ENCODE peak calls at places on chromosomes 6 and 20, in ten cellular contexts. G, I, K, Z, R, S, B, L, F and U are unnamed samples. For H3K4me1, the result is how much of the 10 kb centered on the place peaks cover.

GRCh38 chr6:134529921-134530320 is 212.0 kb upstream of the SGK1 start:
- DNase-seq in G (no peak), K (no peak), B (no peak), R (peak), Z (no peak), L (no peak), F (no peak), S (no peak), I (no peak), U (no peak)

GRCh38 chr6:106553440-106553839 is 75.9 kb downstream of the RTN4IP1 start:
- DNase-seq in R (no peak), B (no peak), F (no peak), L (no peak), K (no peak), G (no peak), I (no peak), Z (no peak), S (no peak), U (no peak)

GRCh38 chr6:57265755-57266221 is 43.7 kb upstream of the RAB23 start:
- DNase-seq in S (no peak), B (no peak), Z (no peak), R (no peak), K (no peak), I (no peak), F (no peak), L (no peak), G (no peak), U (no peak)

GRCh38 chr6:82246802-82247633 is 526 bp downstream of the IBTK start:
- DNase-seq in G (no peak), B (peak), S (peak), I (peak), K (no peak), F (peak), Z (no peak), L (peak), R (peak), U (peak)

GRCh38 chr6:99330159-99330558 is 19.3 kb downstream of the FAXC start:
- DNase-seq in Z (peak), S (peak), F (peak), B (no peak), R (peak), K (no peak), L (peak), G (peak), I (peak), U (peak)

GRCh38 chr20:50820515-50821256 is 25.8 kb downstream of the BCAS4 start:
- DNase-seq in B (no peak), R (no peak), F (no peak), G (no peak), L (no peak), I (no peak), K (no peak), S (no peak), Z (no peak), U (no peak)

GRCh38 chr20:37902504-37903313 is at the start of gene VSTM2L:
- DNase-seq in L (no peak), B (peak), Z (no peak), S (no peak), K (no peak), F (no peak), R (no peak), G (no peak), I (peak), U (no peak)

GRCh38 chr6:132286298-132287019 is 114.8 kb downstream of the MOXD1 start:
- DNase-seq in L (no peak), B (no peak), I (no peak), G (no peak), Z (no peak), S (no peak), K (no peak), R (no peak), F (peak), U (no peak)

GRCh38 chr6:128882991-128883571 is at the start of gene LAMA2:
- DNase-seq in Z (no peak), S (no peak), G (no peak), K (no peak), B (peak), R (no peak), I (peak), F (peak), L (peak), U (peak)

GRCh38 chr6:83917001-83917400 is 57.5 kb downstream of the CYB5R4 start:
- DNase-seq in L (no peak), B (no peak), R (no peak), G (no peak), K (no peak), F (no peak), S (no peak), I (no peak), Z (no peak), U (peak)

GRCh38 chr6:1636971-1637871 is 27.5 kb downstream of the FOXC1 start:
- DNase-seq in R (no peak), Z (no peak), I (no peak), B (peak), L (no peak), G (no peak), S (no peak), K (no peak), F (no peak), U (no peak)

GRCh38 chr6:84618046-84618752 is 146.2 kb downstream of the TBX18 start:
- DNase-seq in Z (no peak), S (no peak), I (no peak), G (no peak), K (no peak), R (no peak), B (no peak), L (no peak), F (no peak), U (no peak)

GRCh38 chr6:12119085-12119588 is 107.0 kb downstream of the HIVEP1 start:
- DNase-seq in L (no peak), B (no peak), Z (peak), G (peak), I (no peak), S (no peak), F (peak), K (no peak), R (peak), U (no peak)

GRCh38 chr20:22623211-22623610 is 38.8 kb upstream of the FOXA2 start:
- DNase-seq in G (no peak), I (no peak), S (peak), R (peak), Z (no peak), K (no peak), B (no peak), L (no peak), F (no peak), U (peak)

GRCh38 chr20:48163521-48163920 is 378.2 kb upstream of the SULF2 start:
- DNase-seq in I (no peak), G (no peak), B (no peak), S (no peak), Z (no peak), K (no peak), R (peak), F (no peak), L (no peak), U (no peak)

DNA sequence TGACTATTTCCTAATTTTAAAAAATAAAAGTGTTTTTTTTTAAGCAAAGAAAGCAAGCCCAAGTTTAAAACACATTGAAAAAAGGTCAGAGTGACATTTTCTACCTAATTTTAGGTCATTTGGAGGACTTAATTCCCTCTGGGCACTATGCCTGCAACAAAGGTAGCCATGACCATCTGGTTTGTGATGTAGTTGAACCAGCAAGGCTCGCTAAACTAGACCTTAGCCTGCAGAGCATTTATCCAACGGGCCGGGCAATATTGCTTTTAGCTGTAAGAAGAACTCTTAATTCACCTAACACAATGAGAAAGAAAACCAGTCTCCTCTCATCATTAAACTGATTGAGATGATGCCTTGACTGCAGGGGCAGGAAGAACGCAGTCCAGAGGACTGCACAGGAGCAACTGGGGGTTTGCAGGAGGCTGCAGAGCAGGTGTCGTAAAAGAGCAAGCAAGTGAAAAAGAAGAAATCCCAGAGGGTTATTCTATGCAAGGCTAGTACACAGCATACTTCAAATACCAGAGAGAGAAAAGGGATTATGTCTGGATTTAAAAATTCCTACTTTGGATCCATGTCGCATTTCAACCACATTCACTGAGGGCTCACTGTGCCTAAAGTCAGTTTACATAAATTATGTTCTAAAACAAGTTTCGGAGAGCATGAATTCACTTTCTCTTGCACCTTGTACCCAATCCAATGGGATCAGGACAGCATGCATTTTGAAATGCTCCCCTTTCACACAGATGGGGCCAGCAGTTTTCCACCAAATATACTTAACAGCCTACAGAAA is 12.8 kb downstream of the TRAF3IP2 start:
- DNase-seq in Z (no peak), R (peak), S (no peak), K (no peak), F (no peak), I (no peak), B (no peak), L (no peak), G (no peak), U (peak)
- H3K4me3 ChIP-seq in Z (no peak), R (no peak), S (no peak), K (no peak), F (no peak), I (no peak), B (no peak), L (no peak), G (no peak), U (no peak)

GRCh38 chr20:61737812-61738443 is 327.8 kb downstream of the TAF4 start:
- DNase-seq in I (no peak), G (no peak), K (no peak), F (no peak), L (no peak), R (no peak), Z (no peak), B (peak), S (no peak), U (no peak)

GRCh38 chr20:61736001-61736635 is 329.6 kb downstream of the TAF4 start:
- DNase-seq in K (no peak), F (no peak), Z (no peak), S (no peak), L (no peak), G (no peak), R (no peak), I (no peak), B (peak), U (no peak)

GRCh38 chr20:61737346-61737745 is 328.3 kb downstream of the TAF4 start:
- DNase-seq in G (no peak), L (no peak), Z (no peak), K (no peak), B (peak), I (no peak), F (no peak), R (no peak), S (no peak), U (no peak)

GRCh38 chr20:61735503-61735785 is 330.2 kb downstream of the TAF4 start:
- DNase-seq in F (no peak), I (no peak), Z (no peak), R (no peak), B (peak), K (no peak), G (no peak), S (no peak), L (no peak), U (no peak)

GRCh38 chr20:61736751-61737310 is 328.9 kb downstream of the TAF4 start:
- DNase-seq in S (no peak), L (no peak), I (no peak), G (no peak), R (no peak), F (no peak), B (peak), Z (no peak), K (no peak), U (no peak)
- H3K4me1 ChIP-seq in S (under half), L (under half), I (under half), G (under half), R (under half), F (under half), B (under half), Z (under half), K (under half), U (under half)

GRCh38 chr20:63941282-63942060 is 14.7 kb downstream of the UCKL1 start:
- DNase-seq in G (peak), R (no peak), S (no peak), I (no peak), F (peak), Z (peak), B (peak), K (peak), L (peak), U (no peak)
- H3K4me3 ChIP-seq in G (no peak), R (no peak), S (no peak), I (no peak), F (no peak), Z (no peak), B (no peak), K (no peak), L (no peak), U (no peak)

DNA sequence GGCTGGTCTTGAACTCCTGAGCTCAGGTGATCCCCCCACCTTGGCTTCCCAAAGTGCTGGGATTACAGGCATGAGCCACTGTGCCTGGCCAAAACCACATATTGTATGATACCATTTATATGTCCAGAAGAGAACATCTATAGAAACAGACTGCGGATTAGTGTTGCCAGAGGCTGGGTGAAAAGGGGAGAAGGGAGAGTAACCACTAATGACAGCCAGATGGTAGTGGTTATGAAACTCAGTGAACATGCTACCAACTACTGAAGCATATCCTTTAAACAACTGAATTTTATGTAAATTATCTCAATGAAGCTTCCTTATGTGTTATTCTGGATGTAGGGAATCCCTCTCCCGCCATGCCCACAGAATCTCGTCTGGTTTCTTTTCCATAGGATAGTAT is 15.7 kb downstream of the SLC23A2 start:
- DNase-seq in L (no peak), G (no peak), F (no peak), S (no peak), B (no peak), K (no peak), I (no peak), Z (no peak), R (no peak), U (no peak)
- H3K4me1 ChIP-seq in L (under half), G (under half), F (under half), S (under half), B (under half), K (under half), I (under half), Z (under half), R (under half), U (under half)

DNA sequence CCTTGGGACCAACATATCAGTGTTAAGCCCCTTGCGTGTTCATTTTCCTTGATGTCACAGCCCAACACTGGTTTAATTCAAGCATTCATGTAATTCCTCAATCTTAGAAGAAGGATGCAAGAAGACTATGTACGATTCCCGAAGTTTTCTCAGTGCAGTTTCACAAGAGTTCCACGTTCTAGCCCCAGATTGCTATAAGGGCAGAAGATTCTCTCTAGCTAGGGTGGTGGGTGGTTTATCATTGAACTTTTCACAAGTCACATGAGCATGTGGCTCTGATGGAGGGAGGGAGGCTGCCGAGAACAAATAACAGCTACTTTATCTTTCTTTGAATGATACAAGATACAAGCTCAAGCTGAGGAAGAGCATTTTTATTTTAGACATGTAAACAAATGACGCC is 71.9 kb upstream of the NHSL1 start:
- DNase-seq in R (no peak), K (no peak), F (no peak), I (no peak), S (no peak), Z (no peak), G (no peak), B (no peak), L (no peak), U (no peak)
- H3K4me3 ChIP-seq in R (peak), K (no peak), F (no peak), I (peak), S (no peak), Z (no peak), G (no peak), B (peak), L (peak), U (no peak)